ENCODE peak calls at places on chromosomes 16 and 17, in four cellular contexts. B, U, N and X are unnamed samples.

GRCh38 chr17:78504156-78504925 is 72.9 kb downstream of the DNAH17 start:
- DNase-seq in B (no peak), U (no peak), N (no peak), X (no peak)

GRCh38 chr16:71428883-71429282 is 13.0 kb downstream of the TLE7 start:
- DNase-seq in B (no peak), U (no peak), N (no peak), X (no peak)

GRCh38 chr17:7897773-7898172 is 9.2 kb downstream of the CHD3 start:
- DNase-seq in B (no peak), U (no peak), N (no peak), X (no peak)

GRCh38 chr17:17361543-17362511 is 58.7 kb downstream of the NT5M start:
- DNase-seq in B (no peak), U (no peak), N (no peak), X (no peak)

GRCh38 chr16:23206986-23207385 is 24.4 kb downstream of the SCNN1G start:
- DNase-seq in B (no peak), U (no peak), N (no peak), X (no peak)

GRCh38 chr16:85390511-85391174 is 222.5 kb upstream of the GSE1 start:
- DNase-seq in B (peak; percentile 79), U (no peak), N (peak; percentile 95), X (no peak)

GRCh38 chr17:46789610-46790009 is 28.9 kb downstream of the WNT3 start:
- DNase-seq in B (no peak), U (no peak), N (no peak), X (no peak)

GRCh38 chr17:39696731-39697130 is 3.1 kb upstream of the ERBB2 start:
- DNase-seq in B (no peak), U (no peak), N (no peak), X (no peak)

GRCh38 chr16:66444049-66444481 is 17.0 kb downstream of the BEAN1 start:
- DNase-seq in B (no peak), U (no peak), N (no peak), X (no peak)

GRCh38 chr16:58265480-58266052 is 29.3 kb downstream of the PRSS54 start:
- DNase-seq in B (no peak), U (no peak), N (no peak), X (no peak)

GRCh38 chr17:44909681-44910144 is 5.6 kb downstream of the GFAP start:
- DNase-seq in B (no peak), U (no peak), N (no peak), X (no peak)

GRCh38 chr17:54172654-54173316 is 350.1 kb downstream of the KIF2B start:
- DNase-seq in B (peak; percentile 6), U (no peak), N (peak; percentile 23), X (no peak)

GRCh38 chr16:30838876-30839471 is 52.0 kb upstream of the ZNF629 start:
- DNase-seq in B (no peak), U (no peak), N (no peak), X (no peak)

GRCh38 chr17:27797390-27798091 is 2.8 kb downstream of the NOS2 start:
- DNase-seq in B (no peak), U (no peak), N (no peak), X (no peak)

GRCh38 chr16:47461598-47462266 is 601 bp downstream of the PHKB start:
- DNase-seq in B (no peak), U (no peak), N (no peak), X (no peak)

GRCh38 chr17:32631341-32632109 is 144.7 kb downstream of the CDK5R1 start:
- DNase-seq in B (no peak), U (no peak), N (no peak), X (no peak)

GRCh38 chr16:11003141-11003540 is 58.8 kb downstream of the CLEC16A start:
- DNase-seq in B (no peak), U (no peak), N (no peak), X (no peak)

GRCh38 chr17:73420897-73421296 is 109.1 kb upstream of the CDC42EP4 start:
- DNase-seq in B (no peak), U (no peak), N (no peak), X (no peak)

GRCh38 chr17:51435641-51436091 is 175.3 kb downstream of the UTP18 start:
- DNase-seq in B (no peak), U (no peak), N (peak; percentile 87), X (no peak)

GRCh38 chr17:48004973-48005372 is 32.6 kb downstream of the COPZ2 start:
- DNase-seq in B (no peak), U (no peak), N (peak; percentile 50), X (no peak)

GRCh38 chr17:73231363-73231762 is 30.3 kb downstream of the CPSF4L start:
- DNase-seq in B (no peak), U (no peak), N (no peak), X (no peak)

GRCh38 chr16:58211245-58211644 is 13.3 kb upstream of the CSNK2A2 start:
- DNase-seq in B (no peak), U (no peak), N (no peak), X (no peak)

GRCh38 chr16:86805210-86805609 is 226.9 kb downstream of the FOXL1 start:
- DNase-seq in B (no peak), U (no peak), N (no peak), X (no peak)

GRCh38 chr16:88361775-88362174 is 21.0 kb upstream of the ZNF469 start:
- DNase-seq in B (no peak), U (no peak), N (no peak), X (no peak)

GRCh38 chr17:6843241-6843890 is 11.8 kb upstream of the TEKT1 start:
- DNase-seq in B (peak; percentile 38), U (no peak), N (no peak), X (peak; percentile 16)

GRCh38 chr16:27708651-27709050 is 158.7 kb downstream of the KATNIP start:
- DNase-seq in B (no peak), U (no peak), N (no peak), X (no peak)

DNA sequence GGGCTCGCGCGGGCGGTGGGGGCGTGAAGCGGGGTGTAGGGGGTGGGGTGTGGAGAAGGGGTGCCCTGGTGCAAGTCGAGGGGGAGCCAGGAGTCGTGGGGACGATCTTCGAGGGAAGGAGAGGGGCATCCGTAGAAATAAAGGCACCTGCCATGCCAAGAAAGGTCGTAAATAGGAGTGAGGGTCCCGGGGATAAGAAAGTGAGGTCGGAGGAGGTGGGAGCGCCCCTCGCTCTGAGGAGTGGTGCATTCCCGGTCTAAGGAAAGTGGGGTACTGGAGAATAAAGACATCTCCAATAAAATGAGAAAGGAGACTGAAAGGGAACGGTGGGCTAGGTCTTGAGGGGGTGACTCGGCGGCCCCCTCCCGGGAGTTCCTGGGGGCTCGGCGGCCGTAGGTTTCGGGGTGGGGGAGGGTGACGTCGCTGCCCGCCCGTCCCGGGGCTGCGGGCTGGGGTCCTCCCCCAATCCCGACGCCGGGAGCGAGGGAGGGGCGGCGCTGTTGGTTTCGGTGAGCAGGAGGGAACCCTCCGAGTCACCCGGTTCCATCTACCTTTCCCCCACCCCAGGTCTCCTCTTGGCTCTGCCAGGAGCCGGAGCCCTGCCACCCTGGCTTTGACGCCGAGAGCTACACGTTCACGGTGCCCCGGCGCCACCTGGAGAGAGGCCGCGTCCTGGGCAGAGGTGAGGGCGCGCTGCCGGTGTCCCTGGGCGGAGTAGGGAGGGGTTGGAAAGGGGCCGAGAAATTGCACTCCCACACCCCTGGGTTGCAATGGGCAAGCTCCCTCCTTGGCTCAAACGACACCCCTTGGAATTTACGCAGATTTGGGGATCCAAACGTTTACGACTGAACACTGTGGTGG is 868 bp downstream of the CDH1 start:
- DNase-seq in B (no peak), U (no peak), N (no peak), X (no peak)
- H3K4me3 ChIP-seq in B (no peak overlapping the region), U (no peak overlapping the region), N (no peak overlapping the region), X (no peak overlapping the region)

GRCh38 chr17:83119987-83120864 is 40.8 kb downstream of the METRNL start:
- DNase-seq in B (no peak), U (no peak), N (no peak), X (no peak)
- H3K4me3 ChIP-seq in B (no peak overlapping the region), U (no peak overlapping the region), N (no peak overlapping the region), X (no peak overlapping the region)

GRCh38 chr16:7992616-7993015 is 597.7 kb downstream of the TMEM114 start:
- DNase-seq in B (no peak), U (no peak), N (no peak), X (no peak)

GRCh38 chr16:7990864-7991263 is 599.4 kb downstream of the TMEM114 start:
- DNase-seq in B (no peak), U (no peak), N (no peak), X (no peak)
- H3K4me3 ChIP-seq in B (no peak overlapping the region), U (no peak overlapping the region), N (no peak overlapping the region), X (no peak overlapping the region)

GRCh38 chr16:74984670-74985411 is at the start of gene WDR59:
- DNase-seq in B (peak; percentile 99), U (peak; percentile 87), N (peak; percentile 100), X (peak; percentile 99)
- H3K4me3 ChIP-seq in B (peak within 1 kb of the TSS; percentile 100), U (peak within 1 kb of the TSS; percentile 98), N (peak within 1 kb of the TSS; percentile 93), X (peak within 1 kb of the TSS; percentile 85)

DNA sequence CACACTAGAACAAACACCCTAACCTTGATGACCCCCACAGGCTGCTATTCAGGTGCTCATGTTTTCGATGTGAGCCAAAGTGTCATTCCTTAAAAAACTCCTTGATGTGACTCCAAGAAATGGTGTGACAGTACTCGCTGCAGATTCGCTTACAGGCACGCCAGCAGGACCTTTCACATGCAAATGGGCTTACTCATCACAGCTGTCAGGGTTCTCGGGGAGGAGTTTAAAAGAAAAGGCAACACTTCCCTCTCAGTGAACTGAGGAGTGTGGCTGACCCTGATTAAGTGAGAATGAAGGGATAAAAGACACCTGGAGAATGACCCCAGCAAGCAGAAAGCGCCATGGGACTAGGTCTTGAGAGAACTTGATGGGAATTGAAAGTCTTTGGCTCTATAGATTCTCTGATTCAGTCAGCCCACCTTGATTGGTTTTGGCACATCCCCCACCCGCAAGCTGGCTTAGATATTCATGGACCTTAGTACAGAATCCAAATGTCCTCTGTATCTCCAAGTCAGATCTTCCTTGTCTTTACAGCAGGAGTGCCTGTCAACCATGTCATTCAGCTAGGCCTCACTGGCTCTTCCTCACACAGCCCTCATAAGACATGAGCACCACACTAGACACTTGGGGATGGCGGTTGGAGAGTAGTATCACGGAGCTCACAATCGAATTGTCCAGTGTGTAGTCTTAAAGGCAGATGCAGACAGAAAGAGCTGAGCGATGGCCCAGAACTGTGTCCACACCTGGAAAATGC is 82.6 kb downstream of the HIC1 start:
- DNase-seq in B (peak; percentile 52), U (no peak), N (no peak), X (no peak)
- H3K4me3 ChIP-seq in B (no peak overlapping the region), U (no peak overlapping the region), N (no peak overlapping the region), X (no peak overlapping the region)